ENCODE peak calls at places on chromosome 10, in six cellular contexts. D is AG04449, S is GM23248, X is tibial nerve, M is skeletal muscle cell, P is A549. E is an unnamed sample.

GRCh38 chr10:88582806-88583583 is at the start of gene RNLS:
- DNase-seq in D (no peak), S (peak), X (peak), M (peak), P (peak), E (no peak)

GRCh38 chr10:78981970-78982281 is 86.8 kb upstream of the ZMIZ1 start:
- DNase-seq in D (no peak), S (no peak), X (no peak), M (no peak), P (no peak), E (no peak)

GRCh38 chr10:93598157-93598556 is 2.9 kb downstream of the RBP4 start:
- DNase-seq in D (no peak), S (peak), X (no peak), M (no peak), P (no peak), E (no peak)

GRCh38 chr10:96267234-96267705 is 4.1 kb downstream of the BLNK start:
- DNase-seq in D (no peak), S (no peak), X (no peak), M (no peak), P (no peak), E (no peak)

GRCh38 chr10:113614304-113614703 is 49.5 kb downstream of the NRAP start:
- DNase-seq in D (no peak), S (no peak), X (no peak), M (no peak), P (no peak), E (no peak)

GRCh38 chr10:53997953-53998352 is 803.1 kb downstream of the PCDH15 start:
- DNase-seq in D (no peak), S (no peak), X (no peak), M (no peak), P (no peak), E (no peak)

GRCh38 chr10:19930936-19931859 is 115.0 kb downstream of the PLXDC2 start:
- DNase-seq in D (no peak), S (peak), X (no peak), M (peak), P (no peak), E (no peak)

GRCh38 chr10:29811751-29812427 is 177.1 kb upstream of the SVIL start:
- DNase-seq in D (peak), S (peak), X (no peak), M (peak), P (peak), E (peak)

GRCh38 chr10:76184647-76185046 is 753.2 kb downstream of the LRMDA start:
- DNase-seq in D (no peak), S (no peak), X (no peak), M (no peak), P (no peak), E (no peak)

GRCh38 chr10:107689318-107689717 is 524.8 kb upstream of the SORCS1 start:
- DNase-seq in D (no peak), S (peak), X (no peak), M (no peak), P (no peak), E (no peak)

GRCh38 chr10:117246997-117247667 is 6.2 kb downstream of the SLC18A2 start:
- DNase-seq in D (no peak), S (peak), X (no peak), M (no peak), P (no peak), E (peak)

GRCh38 chr10:112956631-112957350 is 6.7 kb downstream of the TCF7L2 start:
- DNase-seq in D (no peak), S (peak), X (no peak), M (no peak), P (no peak), E (no peak)

GRCh38 chr10:69577268-69578232 is 4.3 kb upstream of the NEUROG3 start:
- DNase-seq in D (no peak), S (no peak), X (no peak), M (no peak), P (peak), E (no peak)

GRCh38 chr10:92695679-92696605 is 6.2 kb downstream of the HHEX start:
- DNase-seq in D (no peak), S (peak), X (no peak), M (no peak), P (no peak), E (no peak)

GRCh38 chr10:76356557-76356956 is 925.1 kb downstream of the LRMDA start:
- DNase-seq in D (no peak), S (no peak), X (no peak), M (no peak), P (no peak), E (no peak)

GRCh38 chr10:119443441-119443840 is 99.1 kb downstream of the RGS10 start:
- DNase-seq in D (no peak), S (no peak), X (no peak), M (no peak), P (no peak), E (no peak)

GRCh38 chr10:43202657-43203490 is 64.0 kb downstream of the RASGEF1A start:
- DNase-seq in D (no peak), S (peak), X (no peak), M (no peak), P (peak), E (no peak)

GRCh38 chr10:62726142-62726541 is 78.4 kb upstream of the ADO start:
- DNase-seq in D (no peak), S (no peak), X (no peak), M (no peak), P (no peak), E (no peak)

GRCh38 chr10:30491832-30492530 is 58.0 kb downstream of the MAP3K8 start:
- DNase-seq in D (no peak), S (no peak), X (no peak), M (no peak), P (no peak), E (no peak)

GRCh38 chr10:118698421-118698820 is 56.3 kb downstream of the CACUL1 start:
- DNase-seq in D (no peak), S (peak), X (no peak), M (no peak), P (peak), E (no peak)

GRCh38 chr10:7406712-7407333 is 4.0 kb downstream of the SFMBT2 start:
- DNase-seq in D (no peak), S (no peak), X (no peak), M (no peak), P (no peak), E (no peak)

GRCh38 chr10:133226251-133226808 is 3.7 kb upstream of the UTF1 start:
- DNase-seq in D (no peak), S (peak), X (no peak), M (no peak), P (no peak), E (no peak)

GRCh38 chr10:21413680-21414079 is 111.8 kb downstream of the SKIDA1 start:
- DNase-seq in D (no peak), S (no peak), X (no peak), M (no peak), P (no peak), E (no peak)

GRCh38 chr10:96387151-96387550 is 28.3 kb upstream of the OPALIN start:
- DNase-seq in D (no peak), S (peak), X (no peak), M (no peak), P (no peak), E (no peak)

GRCh38 chr10:106555599-106555998 is 608.9 kb downstream of the SORCS1 start:
- DNase-seq in D (no peak), S (no peak), X (no peak), M (no peak), P (no peak), E (no peak)

GRCh38 chr10:91856637-91857036 is 52.6 kb downstream of the FGFBP3 start:
- DNase-seq in D (no peak), S (peak), X (no peak), M (no peak), P (peak), E (no peak)

GRCh38 chr10:1672001-1672781 is 65.1 kb downstream of the ADARB2 start:
- DNase-seq in D (no peak), S (no peak), X (no peak), M (no peak), P (no peak), E (no peak)

GRCh38 chr10:31706921-31707571 is 221.6 kb downstream of the ARHGAP12 start:
- DNase-seq in D (no peak), S (peak), X (no peak), M (no peak), P (no peak), E (no peak)

GRCh38 chr10:27258838-27259532 is 18.4 kb upstream of the ACBD5 start:
- DNase-seq in D (no peak), S (peak), X (no peak), M (no peak), P (no peak), E (no peak)

GRCh38 chr10:80472234-80473095 is 18.4 kb downstream of the TSPAN14 start:
- DNase-seq in D (no peak), S (peak), X (no peak), M (peak), P (peak), E (peak)

GRCh38 chr10:90813592-90814365 is 44.1 kb downstream of the HTR7 start:
- DNase-seq in D (no peak), S (no peak), X (no peak), M (no peak), P (no peak), E (no peak)

GRCh38 chr10:4202936-4203335 is 417.9 kb upstream of the KLF6 start:
- DNase-seq in D (no peak), S (no peak), X (no peak), M (no peak), P (no peak), E (no peak)

GRCh38 chr10:91380873-91381561 is 29.1 kb upstream of the HECTD2 start:
- DNase-seq in D (no peak), S (peak), X (no peak), M (no peak), P (no peak), E (no peak)

GRCh38 chr10:66928000-66928770 is 2.3 kb downstream of the LRRTM3 start:
- DNase-seq in D (no peak), S (peak), X (no peak), M (peak), P (no peak), E (no peak)

GRCh38 chr10:69863580-69863979 is 61.9 kb downstream of the COL13A1 start:
- DNase-seq in D (no peak), S (peak), X (no peak), M (no peak), P (no peak), E (no peak)

GRCh38 chr10:94613-95012 is 40.6 kb upstream of the ZMYND11 start:
- DNase-seq in D (no peak), S (no peak), X (no peak), M (no peak), P (no peak), E (no peak)

GRCh38 chr10:70381491-70382421 is 669 bp downstream of the LRRC20 start:
- DNase-seq in D (no peak), S (peak), X (no peak), M (no peak), P (peak), E (no peak)

GRCh38 chr10:49323896-49324270 is 24.9 kb downstream of the C10orf71 start:
- DNase-seq in D (no peak), S (no peak), X (no peak), M (no peak), P (no peak), E (no peak)

GRCh38 chr10:79070091-79070610 is 1.4 kb downstream of the ZMIZ1 start:
- DNase-seq in D (no peak), S (peak), X (no peak), M (no peak), P (no peak), E (no peak)

GRCh38 chr10:99531026-99531695 is 1.6 kb upstream of the NKX2-3 start:
- DNase-seq in D (no peak), S (no peak), X (no peak), M (no peak), P (no peak), E (no peak)

GRCh38 chr10:99533496-99534455 is 1.0 kb downstream of the NKX2-3 start:
- DNase-seq in D (no peak), S (no peak), X (no peak), M (no peak), P (no peak), E (no peak)

GRCh38 chr10:99531696-99532050 is 1.1 kb upstream of the NKX2-3 start:
- DNase-seq in D (no peak), S (no peak), X (no peak), M (no peak), P (no peak), E (no peak)

GRCh38 chr10:99532687-99533495 is at the start of gene NKX2-3:
- DNase-seq in D (no peak), S (peak), X (no peak), M (no peak), P (peak), E (no peak)

GRCh38 chr10:99532194-99532593 is 548 bp upstream of the NKX2-3 start:
- DNase-seq in D (no peak), S (no peak), X (no peak), M (no peak), P (no peak), E (no peak)
- H3K4me3 ChIP-seq in D (no peak), S (no peak), X (no peak), M (no peak), P (peak), E (no peak)

GRCh38 chr10:131656009-131656408 is 244.8 kb upstream of the PPP2R2D start:
- DNase-seq in D (no peak), S (no peak), X (no peak), M (no peak), P (no peak), E (no peak)
- H3K4me3 ChIP-seq in D (no peak), S (no peak), X (no peak), M (no peak), P (no peak), E (no peak)

DNA sequence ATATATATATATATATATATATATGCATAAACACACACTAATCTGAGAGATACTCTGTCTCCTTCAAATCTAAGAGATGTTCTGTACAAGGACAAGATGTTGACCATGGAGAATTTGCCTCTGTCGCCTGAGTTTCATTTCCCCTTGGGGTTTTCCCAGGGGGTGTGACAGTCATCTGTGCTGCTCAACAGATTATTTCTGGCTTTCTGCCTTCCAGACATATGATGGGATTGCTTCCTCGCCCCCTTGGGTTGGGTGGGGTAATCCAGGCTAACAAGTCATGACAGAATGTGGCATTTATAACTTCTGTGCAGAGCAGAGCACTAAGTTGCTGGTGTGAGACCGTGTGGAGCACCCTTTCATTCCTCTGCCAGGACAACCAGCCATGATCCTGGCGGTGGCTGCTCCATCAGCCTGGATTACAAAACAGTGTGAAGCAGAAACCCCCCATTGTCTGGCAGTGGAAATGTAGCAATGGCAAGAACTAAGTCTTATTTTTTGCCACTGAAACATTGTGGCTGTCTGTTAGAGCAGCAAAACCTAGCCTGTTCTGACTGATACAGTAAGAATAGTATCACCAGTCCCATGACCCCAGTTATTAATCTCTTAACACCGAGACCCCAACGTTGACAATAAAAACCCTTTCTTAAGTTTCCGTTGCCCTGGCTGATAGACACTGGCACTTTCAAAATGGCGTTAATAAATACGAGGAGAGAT is 13.7 kb upstream of the USP6NL start:
- DNase-seq in D (no peak), S (no peak), X (no peak), M (no peak), P (no peak), E (no peak)
- H3K4me3 ChIP-seq in D (no peak), S (no peak), X (no peak), M (no peak), P (no peak), E (no peak)

DNA sequence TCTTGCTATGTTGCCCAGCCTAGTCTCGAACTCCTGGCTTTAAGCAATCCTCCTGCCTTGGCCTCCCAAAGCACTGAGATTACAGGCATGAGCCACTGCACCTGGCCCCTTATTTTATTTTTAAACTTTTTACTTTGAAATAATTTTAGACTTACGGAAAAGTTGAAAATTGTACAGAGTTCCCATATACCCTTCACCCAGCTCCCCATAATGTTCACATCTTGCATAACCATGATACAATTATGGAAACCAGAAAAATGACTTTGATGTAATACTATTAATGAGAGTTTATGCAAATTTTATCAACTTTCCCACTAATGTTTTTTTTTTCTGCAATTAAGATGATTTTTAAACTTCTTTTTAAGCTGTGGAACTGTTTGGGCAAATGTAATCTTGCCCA is 58.3 kb downstream of the CDH23 start:
- DNase-seq in D (no peak), S (no peak), X (no peak), M (no peak), P (no peak), E (no peak)
- H3K4me3 ChIP-seq in D (no peak), S (no peak), X (no peak), M (no peak), P (no peak), E (no peak)

GRCh38 chr10:45377858-45378257 is 3.8 kb downstream of the ALOX5 start:
- DNase-seq in D (no peak), S (no peak), X (no peak), M (no peak), P (no peak), E (no peak)
- H3K4me3 ChIP-seq in D (no peak), S (no peak), X (no peak), M (no peak), P (no peak), E (no peak)